ENCODE peak calls at places on chromosomes 11 and 22, in four cellular contexts. One of them, this sample, is unnamed.

GRCh38 chr22:50115693-50116092 is 25.9 kb downstream of the MOV10L1 start:
- DNase-seq in HepG2: peak; percentile 46
- DNase-seq in A549: no peak
- DNase-seq in K562: no peak
- DNase-seq in this sample: no peak

GRCh38 chr11:2163428-2163978 is 2.5 kb upstream of the INS start:
- DNase-seq in K562: no peak
- DNase-seq in A549: no peak
- DNase-seq in HepG2: no peak
- DNase-seq in this sample: no peak

GRCh38 chr11:123535401-123535800 is 105.3 kb downstream of the GRAMD1B start:
- DNase-seq in HepG2: no peak
- DNase-seq in A549: no peak
- DNase-seq in K562: no peak
- DNase-seq in this sample: no peak

GRCh38 chr22:49033616-49034015 is 794.1 kb downstream of the BRD1 start:
- DNase-seq in A549: no peak
- DNase-seq in K562: no peak
- DNase-seq in HepG2: no peak
- DNase-seq in this sample: no peak

GRCh38 chr11:64285885-64286800 is 495 bp downstream of the GPR137 start:
- DNase-seq in HepG2: no peak
- DNase-seq in A549: peak; percentile 56
- DNase-seq in K562: no peak
- DNase-seq in this sample: no peak

GRCh38 chr22:37804502-37804885 is 3.2 kb upstream of the GCAT start:
- DNase-seq in K562: no peak
- DNase-seq in HepG2: no peak
- DNase-seq in A549: no peak
- DNase-seq in this sample: no peak

GRCh38 chr11:92911478-92911877 is 58.0 kb upstream of the MTNR1B start:
- DNase-seq in A549: no peak
- DNase-seq in HepG2: no peak
- DNase-seq in K562: no peak
- DNase-seq in this sample: no peak

GRCh38 chr11:66080055-66080817 is 10.2 kb downstream of the PACS1 start:
- DNase-seq in HepG2: peak; percentile 34
- DNase-seq in K562: peak; percentile 52
- DNase-seq in A549: peak; percentile 68
- DNase-seq in this sample: no peak

GRCh38 chr11:765025-765801 is 12.1 kb downstream of the GATD1 start:
- DNase-seq in HepG2: peak; percentile 35
- DNase-seq in A549: peak; percentile 82
- DNase-seq in K562: peak; percentile 48
- DNase-seq in this sample: peak; percentile 82

GRCh38 chr11:69683764-69684333 is 8.7 kb upstream of the LTO1 start:
- DNase-seq in HepG2: peak; percentile 80
- DNase-seq in A549: peak; percentile 64
- DNase-seq in K562: peak; percentile 44
- DNase-seq in this sample: peak; percentile 75

GRCh38 chr11:123381817-123382554 is 48.1 kb upstream of the GRAMD1B start:
- DNase-seq in A549: no peak
- DNase-seq in K562: no peak
- DNase-seq in HepG2: no peak
- DNase-seq in this sample: no peak

GRCh38 chr22:19811811-19812771 is 42.6 kb downstream of the GNB1L start:
- DNase-seq in K562: no peak
- DNase-seq in HepG2: no peak
- DNase-seq in A549: no peak
- DNase-seq in this sample: no peak

GRCh38 chr11:72038491-72038890 is 39.8 kb downstream of the IL18BP start:
- DNase-seq in K562: peak; percentile 35
- DNase-seq in A549: no peak
- DNase-seq in HepG2: no peak
- DNase-seq in this sample: no peak

GRCh38 chr11:83006877-83007330 is 64.8 kb downstream of the RAB30 start:
- DNase-seq in A549: no peak
- DNase-seq in K562: no peak
- DNase-seq in HepG2: no peak
- DNase-seq in this sample: no peak

GRCh38 chr22:35368386-35368785 is 12.5 kb upstream of the HMOX1 start:
- DNase-seq in HepG2: no peak
- DNase-seq in K562: no peak
- DNase-seq in A549: no peak
- DNase-seq in this sample: no peak

GRCh38 chr11:110134120-110134519 is 40.9 kb downstream of the ZC3H12C start:
- DNase-seq in A549: no peak
- DNase-seq in K562: no peak
- DNase-seq in HepG2: no peak
- DNase-seq in this sample: no peak
- TF ChIP-seq NR3C1 in A549: no peak
- TF ChIP-seq NR3C1 in K562: no peak
- TF ChIP-seq NR3C1 in HepG2: no peak
- TF ChIP-seq NR3C1 in this sample: no peak

DNA sequence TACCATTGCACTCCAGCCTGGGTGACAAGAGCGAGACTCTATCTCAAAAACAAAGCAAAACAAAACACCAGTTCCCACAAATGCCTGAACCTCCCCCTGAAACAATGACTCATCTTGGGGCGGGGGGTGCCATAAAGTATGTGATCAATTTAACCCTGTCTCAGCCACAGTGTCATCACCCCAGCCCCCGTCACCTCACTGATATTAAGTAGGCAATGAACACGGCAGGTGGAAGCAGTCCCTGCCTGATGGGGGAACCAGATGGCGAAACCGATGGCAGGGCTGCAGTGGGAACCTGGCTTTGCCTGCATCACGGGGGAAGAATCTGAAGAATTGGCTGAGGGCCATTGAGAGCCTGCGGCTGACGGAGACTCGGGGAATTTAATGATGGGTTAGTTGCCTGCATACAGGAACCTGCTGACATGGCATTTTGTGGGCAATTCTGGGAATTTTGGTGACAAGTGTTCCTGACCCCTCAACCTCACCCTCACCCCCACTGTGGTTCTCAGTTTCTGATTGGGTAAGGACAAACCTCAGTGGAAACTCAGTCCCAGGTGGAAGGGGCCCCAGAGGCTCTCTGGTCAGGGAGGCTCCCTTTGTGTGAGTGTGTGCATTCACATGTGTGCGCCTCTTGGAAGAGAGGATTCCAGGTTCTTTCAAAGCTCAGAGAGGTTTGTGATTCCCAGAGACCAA is 39.1 kb upstream of the SHISAL1 start:
- DNase-seq in K562: no peak
- DNase-seq in HepG2: no peak
- DNase-seq in A549: peak; percentile 46
- DNase-seq in this sample: no peak
- TF ChIP-seq HMGXB4 in K562: no peak
- TF ChIP-seq HMGXB4 in HepG2: no peak
- TF ChIP-seq HMGXB4 in A549: no peak
- TF ChIP-seq HMGXB4 in this sample: no peak

GRCh38 chr11:62391642-62392425 is 27.0 kb upstream of the SCGB1A1 start:
- DNase-seq in K562: no peak
- DNase-seq in HepG2: no peak
- DNase-seq in A549: no peak
- DNase-seq in this sample: no peak
- TF ChIP-seq NR3C1 in K562: no peak
- TF ChIP-seq NR3C1 in HepG2: no peak
- TF ChIP-seq NR3C1 in A549: no peak
- TF ChIP-seq NR3C1 in this sample: no peak

GRCh38 chr22:27930246-27931060 is 11.4 kb upstream of the PITPNB start:
- DNase-seq in HepG2: no peak
- DNase-seq in K562: no peak
- DNase-seq in A549: no peak
- DNase-seq in this sample: no peak
- TF ChIP-seq HMGXB4 in HepG2: no peak
- TF ChIP-seq HMGXB4 in K562: no peak
- TF ChIP-seq HMGXB4 in A549: no peak
- TF ChIP-seq HMGXB4 in this sample: no peak

GRCh38 chr11:107561688-107562087 is 3.8 kb downstream of the ALKBH8 start:
- DNase-seq in A549: peak; percentile 36
- DNase-seq in K562: no peak
- DNase-seq in HepG2: no peak
- DNase-seq in this sample: no peak
- TF ChIP-seq NR3C1 in A549: no peak
- TF ChIP-seq NR3C1 in K562: no peak
- TF ChIP-seq NR3C1 in HepG2: no peak
- TF ChIP-seq NR3C1 in this sample: no peak

GRCh38 chr11:88357323-88358039 is 19.9 kb upstream of the CTSC start:
- DNase-seq in A549: peak; percentile 47
- DNase-seq in K562: peak; percentile 29
- DNase-seq in HepG2: no peak
- DNase-seq in this sample: no peak
- TF ChIP-seq HMGXB4 in A549: no peak
- TF ChIP-seq HMGXB4 in K562: no peak
- TF ChIP-seq HMGXB4 in HepG2: no peak
- TF ChIP-seq HMGXB4 in this sample: no peak

GRCh38 chr11:47443028-47443700 is 5.8 kb downstream of the RAPSN start:
- DNase-seq in HepG2: no peak
- DNase-seq in K562: no peak
- DNase-seq in A549: peak; percentile 43
- DNase-seq in this sample: no peak
- TF ChIP-seq NR3C1 in HepG2: no peak
- TF ChIP-seq NR3C1 in K562: no peak
- TF ChIP-seq NR3C1 in A549: no peak
- TF ChIP-seq NR3C1 in this sample: no peak

This sample was measured in WTC11.